ENCODE peak calls at places on chromosomes 3 and 15, in seven cellular contexts. O is neural crest cell; S is epithelial cell of esophagus; T is anterior cingulate cortex; D is ovary; A is activated T-cell treated with anti-CD3 and anti-CD28 coated beads, Interleukin-2, amount 50 U/mL, for 72 hours; I is fibroblast of pulmonary artery. U is an unnamed sample.
A peak's percentile ranks its signal among the peaks of the same experiment; 100 is the strongest.

GRCh38 chr3:167453815-167454214 is 20.0 kb downstream of the SERPINI2 start:
- DNase-seq in A (no peak), O (no peak), T (no peak), I (no peak), D (no peak), S (no peak), U (no peak)

GRCh38 chr3:14918356-14918860 is 29.0 kb upstream of the NR2C2 start:
- DNase-seq in S (no peak), A (no peak), D (no peak), T (no peak), O (no peak), I (no peak), U (no peak)

GRCh38 chr15:101056366-101057334 is 137.5 kb downstream of the LRRK1 start:
- DNase-seq in S (no peak), D (no peak), T (no peak), O (no peak), A (no peak), I (peak; percentile 56), U (no peak)

GRCh38 chr3:68972358-68972979 is 40.1 kb upstream of the TAFA4 start:
- DNase-seq in D (peak; percentile 42), O (peak; percentile 76), I (peak; percentile 68), A (peak; percentile 46), S (peak; percentile 59), T (peak; percentile 61), U (no peak)

GRCh38 chr15:85551221-85551832 is 170.9 kb downstream of the AKAP13 start:
- DNase-seq in O (no peak), A (no peak), S (no peak), D (no peak), T (no peak), I (peak; percentile 61), U (no peak)

GRCh38 chr15:39874890-39875549 is 45.0 kb downstream of the GPR176 start:
- DNase-seq in D (no peak), S (peak; percentile 60), I (peak; percentile 72), A (peak; percentile 24), O (peak; percentile 3), T (no peak), U (no peak)

GRCh38 chr3:43286886-43287301 is 554 bp downstream of the SNRK start:
- DNase-seq in A (peak; percentile 29), D (no peak), I (no peak), S (peak; percentile 18), O (peak; percentile 11), T (no peak), U (no peak)

GRCh38 chr3:15861163-15861562 is 63.4 kb upstream of the ANKRD28 start:
- DNase-seq in A (no peak), S (no peak), D (no peak), I (no peak), T (no peak), O (no peak), U (no peak)

GRCh38 chr3:1571736-1572135 is 478.9 kb downstream of the CNTN6 start:
- DNase-seq in D (no peak), S (no peak), O (no peak), A (no peak), I (no peak), T (no peak), U (no peak)

GRCh38 chr15:65611888-65612615 is 1.1 kb upstream of the INTS14 start:
- DNase-seq in A (no peak), O (no peak), T (no peak), S (no peak), I (no peak), D (no peak), U (no peak)

GRCh38 chr3:100416176-100416575 is 14.8 kb downstream of the LNP1 start:
- DNase-seq in A (no peak), S (no peak), O (no peak), D (no peak), I (no peak), T (no peak), U (no peak)

GRCh38 chr3:134640872-134641470 is 9.9 kb downstream of the KY start:
- DNase-seq in A (no peak), O (peak; percentile 46), D (no peak), I (peak; percentile 64), S (peak; percentile 61), T (no peak), U (no peak)

GRCh38 chr3:122443090-122443489 is 27.2 kb upstream of the WDR5B start:
- DNase-seq in O (no peak), I (no peak), S (no peak), A (no peak), D (no peak), T (no peak), U (no peak)

GRCh38 chr15:81091889-81092558 is 42.0 kb upstream of the CFAP161 start:
- DNase-seq in I (peak; percentile 81), T (no peak), O (no peak), D (peak; percentile 29), A (no peak), S (peak; percentile 79), U (no peak)

GRCh38 chr3:50602675-50603191 is 8.8 kb downstream of the CISH start:
- DNase-seq in A (no peak), S (peak; percentile 90), O (no peak), D (peak; percentile 29), I (no peak), T (no peak), U (no peak)

GRCh38 chr3:121545049-121545563 is 682 bp downstream of the POLQ start:
- DNase-seq in A (peak; percentile 2), S (no peak), I (peak; percentile 8), D (no peak), O (no peak), T (no peak), U (no peak)

GRCh38 chr3:133469140-133469731 is 69.4 kb downstream of the BFSP2 start:
- DNase-seq in A (no peak), O (no peak), D (no peak), S (no peak), T (no peak), I (peak; percentile 76), U (peak; percentile 23)

GRCh38 chr3:14906355-14906960 is 40.9 kb upstream of the NR2C2 start:
- DNase-seq in I (no peak), T (no peak), A (no peak), O (no peak), D (no peak), S (no peak), U (no peak)

GRCh38 chr3:113571360-113571759 is 39.0 kb downstream of the SIDT1 start:
- DNase-seq in S (no peak), O (no peak), A (no peak), I (no peak), D (no peak), T (no peak), U (no peak)

GRCh38 chr3:38343797-38344594 is 2.6 kb upstream of the XYLB start:
- DNase-seq in A (no peak), I (peak; percentile 19), D (no peak), S (no peak), O (no peak), T (no peak), U (no peak)

GRCh38 chr3:139774570-139775302 is 97.0 kb upstream of the NMNAT3 start:
- DNase-seq in I (peak; percentile 11), D (no peak), A (no peak), T (peak; percentile 1), S (peak; percentile 4), O (no peak), U (no peak)

GRCh38 chr15:63112871-63113270 is 8.8 kb upstream of the LACTB start:
- DNase-seq in D (no peak), I (no peak), S (no peak), T (no peak), A (no peak), O (no peak), U (no peak)

GRCh38 chr3:44208568-44208967 is 33.1 kb upstream of the TOPAZ1 start:
- DNase-seq in O (no peak), A (no peak), S (peak; percentile 17), T (no peak), I (no peak), D (no peak), U (no peak)

GRCh38 chr3:168212664-168213255 is 117.0 kb upstream of the GOLIM4 start:
- DNase-seq in T (no peak), I (no peak), A (no peak), O (no peak), D (no peak), S (no peak), U (no peak)

GRCh38 chr15:94168250-94168649 is 63.1 kb upstream of the MCTP2 start:
- DNase-seq in D (no peak), S (peak; percentile 13), I (no peak), T (no peak), O (no peak), A (peak; percentile 8), U (no peak)

GRCh38 chr15:54045397-54045796 is 67.2 kb downstream of the UNC13C start:
- DNase-seq in T (no peak), I (no peak), O (no peak), S (peak; percentile 40), D (no peak), A (no peak), U (no peak)

GRCh38 chr15:51450001-51450400 is 108.5 kb downstream of the GLDN start:
- DNase-seq in S (peak; percentile 92), D (no peak), T (no peak), A (no peak), O (no peak), I (peak; percentile 37), U (no peak)

GRCh38 chr3:50299929-50300680 is 900 bp upstream of the HYAL3 start:
- DNase-seq in S (peak; percentile 92), I (peak; percentile 49), T (peak; percentile 71), A (no peak), D (no peak), O (no peak), U (no peak)

GRCh38 chr3:130323503-130323902 is 22.0 kb upstream of the COL6A5 start:
- DNase-seq in T (no peak), I (no peak), D (no peak), O (no peak), A (no peak), S (peak; percentile 43), U (no peak)

GRCh38 chr3:123414958-123415792 is 33.7 kb downstream of the ADCY5 start:
- DNase-seq in D (peak; percentile 61), I (no peak), O (no peak), S (no peak), A (no peak), T (no peak), U (no peak)

GRCh38 chr15:42704492-42704926 is 32.4 kb downstream of the CDAN1 start:
- DNase-seq in I (peak; percentile 83), S (peak; percentile 81), D (peak; percentile 66), O (peak; percentile 62), T (peak; percentile 12), A (peak; percentile 66), U (no peak)

GRCh38 chr3:24220859-24221657 is 273.6 kb downstream of the THRB start:
- DNase-seq in S (peak; percentile 97), O (no peak), T (peak; percentile 22), A (no peak), D (peak; percentile 38), I (peak; percentile 91), U (no peak)

GRCh38 chr3:46541856-46542255 is 24.2 kb downstream of the LRRC2 start:
- DNase-seq in A (no peak), D (no peak), T (no peak), O (no peak), S (no peak), I (no peak), U (no peak)

GRCh38 chr15:65077981-65078352 is 1.4 kb downstream of the KBTBD13 start:
- DNase-seq in O (peak; percentile 34), T (no peak), I (peak; percentile 68), D (peak; percentile 77), A (peak; percentile 68), S (peak; percentile 73), U (peak; percentile 56)

GRCh38 chr3:87175662-87176230 is 51.4 kb upstream of the CHMP2B start:
- DNase-seq in O (no peak), I (no peak), D (no peak), S (no peak), A (no peak), T (no peak), U (no peak)

GRCh38 chr3:13879102-13879945 is 547 bp downstream of the WNT7A start:
- DNase-seq in O (no peak), S (peak; percentile 53), A (peak; percentile 37), I (no peak), T (no peak), D (no peak), U (no peak)